ENCODE peak calls at places on chromosomes 6 and 20, in ten cellular contexts. Y is EH; V is NCI-H2081; D is HEK293T; C is A549; G is activated effector memory CD4-positive, alpha-beta T cell treated with anti-CD3 and anti-CD28 coated beads, Interleukin-2, amount 50 U/mL, for 16 hours; W is foreskin fibroblast; I is cardiac septum; L is Panc1; U is left lung. P is an unnamed sample.

GRCh38 chr20:45842169-45842812 is 8.7 kb downstream of the SNX21 start:
- DNase-seq in Y (peak; percentile 75), V (no peak), D (no peak), C (no peak), G (no peak), W (peak; percentile 69), I (no peak), L (no peak), U (no peak), P (no peak)

GRCh38 chr6:122663981-122664380 is 53.8 kb downstream of the PKIB start:
- DNase-seq in Y (no peak), V (peak; percentile 5), D (no peak), C (no peak), G (no peak), W (no peak), I (no peak), L (no peak), U (no peak), P (no peak)

GRCh38 chr6:106145741-106146227 is 59.6 kb downstream of the PRDM1 start:
- DNase-seq in Y (peak; percentile 38), V (no peak), D (no peak), C (no peak), G (peak; percentile 67), W (no peak), I (no peak), L (no peak), U (no peak), P (no peak)

GRCh38 chr6:143556529-143556928 is 45.0 kb upstream of the FUCA2 start:
- DNase-seq in Y (peak; percentile 99), V (no peak), D (no peak), C (no peak), G (no peak), W (peak; percentile 62), I (no peak), L (no peak), U (no peak), P (no peak)

GRCh38 chr20:35757098-35757705 is 14.6 kb upstream of the PHF20 start:
- DNase-seq in Y (peak; percentile 54), V (no peak), D (no peak), C (no peak), G (no peak), W (no peak), I (no peak), L (no peak), U (no peak), P (no peak)

GRCh38 chr6:43268348-43268685 is 25.0 kb downstream of the TTBK1 start:
- DNase-seq in Y (no peak), V (no peak), D (no peak), C (no peak), G (no peak), W (no peak), I (no peak), L (no peak), U (no peak), P (peak; percentile 81)

GRCh38 chr6:117449549-117450439 is 24.1 kb upstream of the ROS1 start:
- DNase-seq in Y (peak; percentile 75), V (peak; percentile 55), D (peak; percentile 48), C (peak; percentile 77), G (peak; percentile 74), W (peak; percentile 63), I (no peak), L (peak; percentile 47), U (peak; percentile 43), P (peak; percentile 17)

GRCh38 chr20:61295249-61295648 is 43.2 kb downstream of the CDH4 start:
- DNase-seq in Y (peak; percentile 5), V (no peak), D (no peak), C (no peak), G (no peak), W (no peak), I (no peak), L (no peak), U (no peak), P (no peak)

GRCh38 chr6:74130641-74131040 is 434.6 kb downstream of the CD109 start:
- DNase-seq in Y (no peak), V (no peak), D (no peak), C (no peak), G (no peak), W (no peak), I (no peak), L (no peak), U (no peak), P (no peak)

GRCh38 chr6:31075528-31075927 is 36.8 kb downstream of the C6orf15 start:
- DNase-seq in Y (peak; percentile 86), V (no peak), D (no peak), C (no peak), G (no peak), W (peak; percentile 58), I (no peak), L (no peak), U (no peak), P (no peak)

GRCh38 chr6:157885876-157886275 is 62.8 kb downstream of the SNX9 start:
- DNase-seq in Y (no peak), V (no peak), D (no peak), C (no peak), G (peak; percentile 64), W (no peak), I (no peak), L (no peak), U (no peak), P (no peak)

GRCh38 chr6:142833054-142833453 is 111.9 kb downstream of the HIVEP2 start:
- DNase-seq in Y (peak; percentile 96), V (no peak), D (no peak), C (peak; percentile 37), G (no peak), W (peak; percentile 92), I (no peak), L (peak; percentile 84), U (no peak), P (no peak)

GRCh38 chr6:6604015-6604414 is 15.5 kb downstream of the LY86 start:
- DNase-seq in Y (no peak), V (no peak), D (no peak), C (no peak), G (no peak), W (no peak), I (no peak), L (no peak), U (no peak), P (no peak)

GRCh38 chr6:36858407-36858981 is 16.1 kb downstream of the PPIL1 start:
- DNase-seq in Y (peak; percentile 76), V (no peak), D (no peak), C (no peak), G (no peak), W (no peak), I (no peak), L (no peak), U (no peak), P (no peak)

GRCh38 chr20:44814937-44815336 is 4.6 kb upstream of the RIMS4 start:
- DNase-seq in Y (no peak), V (no peak), D (no peak), C (no peak), G (no peak), W (no peak), I (no peak), L (no peak), U (no peak), P (no peak)

GRCh38 chr6:22271044-22271443 is 25.8 kb downstream of the PRL start:
- DNase-seq in Y (no peak), V (no peak), D (no peak), C (no peak), G (no peak), W (no peak), I (no peak), L (no peak), U (no peak), P (no peak)

GRCh38 chr6:33672808-33673207 is 38.7 kb downstream of the UQCC2 start:
- DNase-seq in Y (peak; percentile 98), V (no peak), D (peak; percentile 30), C (peak; percentile 85), G (no peak), W (peak; percentile 96), I (peak; percentile 93), L (peak; percentile 91), U (no peak), P (peak; percentile 49)

GRCh38 chr6:168162366-168162765 is 83.4 kb upstream of the FRMD1 start:
- DNase-seq in Y (no peak), V (no peak), D (no peak), C (no peak), G (no peak), W (no peak), I (no peak), L (no peak), U (no peak), P (no peak)

GRCh38 chr6:170092826-170093225 is 198.1 kb downstream of the DLL1 start:
- DNase-seq in Y (no peak), V (no peak), D (no peak), C (no peak), G (peak; percentile 27), W (no peak), I (peak; percentile 22), L (no peak), U (peak; percentile 29), P (no peak)

GRCh38 chr6:54244430-54244829 is 63.8 kb upstream of the TINAG start:
- DNase-seq in Y (peak; percentile 40), V (peak; percentile 2), D (peak; percentile 12), C (peak; percentile 3), G (no peak), W (peak; percentile 14), I (no peak), L (no peak), U (no peak), P (peak; percentile 7)

GRCh38 chr20:8020314-8021079 is 936 bp upstream of the TMX4 start:
- DNase-seq in Y (peak; percentile 43), V (peak; percentile 24), D (no peak), C (no peak), G (no peak), W (no peak), I (no peak), L (no peak), U (no peak), P (no peak)

GRCh38 chr6:92967352-92967751 is 452.0 kb downstream of the EPHA7 start:
- DNase-seq in Y (no peak), V (peak; percentile 13), D (no peak), C (no peak), G (no peak), W (no peak), I (no peak), L (no peak), U (no peak), P (no peak)

GRCh38 chr20:53030061-53030460 is 57.9 kb downstream of the TSHZ2 start:
- DNase-seq in Y (no peak), V (no peak), D (no peak), C (no peak), G (no peak), W (no peak), I (no peak), L (no peak), U (no peak), P (no peak)

GRCh38 chr6:48893048-48893447 is 570.0 kb downstream of the MMUT start:
- DNase-seq in Y (no peak), V (no peak), D (no peak), C (no peak), G (no peak), W (no peak), I (no peak), L (no peak), U (no peak), P (no peak)

P was measured in frontal cortex.